ENCODE peak calls at places on chromosomes 4 and X, in seven cellular contexts. T is stimulated activated CD4-positive, alpha-beta T cell treated with anti-CD3 and anti-CD28 coated beads, Interleukin-2, amount 100 ng/mL, for 48 hours; C is T-helper 2 cell; R is effector CD4-positive, alpha-beta T cell; V is naive thymus-derived CD4-positive, alpha-beta T cell; K is SW480; B is NCI-H1436. A is an unnamed sample.

GRCh38 chrX:2640436-2641150 is 50.5 kb upstream of the CD99 start:
- DNase-seq in T (no peak), C (no peak), K (no peak), V (no peak), R (no peak), B (no peak), A (no peak)

GRCh38 chrX:9566150-9566621 is 101.3 kb downstream of the TBL1X start:
- DNase-seq in R (no peak), V (no peak), B (no peak), K (peak), C (no peak), T (peak), A (peak)

GRCh38 chr4:76410621-76411020 is 10.3 kb downstream of the CCDC158 start:
- DNase-seq in B (no peak), K (no peak), T (no peak), R (no peak), C (no peak), V (no peak), A (no peak)

GRCh38 chrX:104318330-104319009 is 63.7 kb upstream of the ESX1 start:
- DNase-seq in R (no peak), B (no peak), C (no peak), T (no peak), V (no peak), K (peak), A (no peak)

GRCh38 chrX:144219035-144219434 is 335.2 kb downstream of the UBE2NL start:
- DNase-seq in V (no peak), T (no peak), C (no peak), B (no peak), R (no peak), K (no peak), A (no peak)

GRCh38 chr4:183563874-183564273 is 59.0 kb downstream of the ING2 start:
- DNase-seq in K (no peak), V (no peak), B (no peak), T (no peak), C (no peak), R (no peak), A (no peak)

GRCh38 chr4:16129336-16129735 is 45.5 kb upstream of the PROM1 start:
- DNase-seq in K (no peak), V (no peak), C (no peak), T (no peak), R (no peak), B (no peak), A (no peak)

GRCh38 chr4:106775636-106776035 is 260.5 kb downstream of the DKK2 start:
- DNase-seq in C (no peak), B (no peak), R (no peak), K (no peak), V (no peak), T (no peak), A (no peak)

GRCh38 chr4:73815145-73815544 is 21.3 kb upstream of the CXCL6 start:
- DNase-seq in C (no peak), B (peak), K (no peak), R (no peak), T (no peak), V (no peak), A (no peak)